ENCODE peak calls at places on chromosomes 1 and 21, in six cellular contexts. J is MM.1S, V is HT1080, Q is tibial artery, M is bronchial epithelial cell, T is AG20443. B is an unnamed sample.

GRCh38 chr1:185894806-185895205 is 160.6 kb downstream of the HMCN1 start:
- DNase-seq in T (peak; percentile 14), J (no peak), V (no peak), M (peak; percentile 5), Q (no peak), B (no peak)

GRCh38 chr1:10943991-10944730 is 68.3 kb upstream of the TARDBP start:
- DNase-seq in V (no peak), J (no peak), Q (no peak), M (no peak), T (peak; percentile 55), B (no peak)

GRCh38 chr1:19797827-19798226 is 1.9 kb downstream of the TMCO4 start:
- DNase-seq in T (no peak), M (no peak), J (no peak), Q (no peak), V (no peak), B (no peak)

GRCh38 chr1:89550995-89551394 is 26.4 kb downstream of the LRRC8B start:
- DNase-seq in M (no peak), Q (no peak), J (no peak), V (no peak), T (no peak), B (no peak)

GRCh38 chr1:95287078-95287477 is 53.1 kb downstream of the RWDD3 start:
- DNase-seq in M (peak; percentile 10), J (no peak), T (no peak), Q (no peak), V (no peak), B (no peak)

GRCh38 chr1:43455205-43455889 is 1.6 kb upstream of the HYI start:
- DNase-seq in J (no peak), M (no peak), V (no peak), Q (no peak), T (peak; percentile 4), B (no peak)

GRCh38 chr1:226653311-226653921 is 85.7 kb downstream of the ITPKB start:
- DNase-seq in T (no peak), J (peak; percentile 98), V (no peak), Q (no peak), M (no peak), B (peak; percentile 74)

GRCh38 chr21:43805275-43805800 is 16.0 kb downstream of the RRP1 start:
- DNase-seq in J (no peak), M (no peak), V (no peak), T (no peak), Q (no peak), B (no peak)

GRCh38 chr1:27099904-27100796 is 54.8 kb downstream of the SLC9A1 start:
- DNase-seq in V (no peak), Q (peak; percentile 73), J (no peak), M (peak; percentile 51), T (peak; percentile 90), B (no peak)

B was measured in T-cell.